ENCODE peak calls at places on chromosomes 6 and 20, in ten cellular contexts. Y, W, N, H, O, B, D, A, I and M are unnamed samples.

GRCh38 chr6:160082627-160083026 is 39.0 kb upstream of the SLC22A1 start:
- DNase-seq in N (no peak), O (no peak), Y (no peak), A (no peak), W (no peak), I (no peak), B (no peak), H (no peak), D (no peak), M (no peak)

GRCh38 chr6:51626391-51626790 is 461.0 kb downstream of the PKHD1 start:
- DNase-seq in O (no peak), Y (no peak), N (no peak), D (no peak), I (no peak), A (no peak), W (no peak), H (no peak), B (no peak), M (no peak)

GRCh38 chr6:116020738-116021137 is 40.0 kb downstream of the FRK start:
- DNase-seq in O (no peak), B (no peak), N (no peak), Y (no peak), D (no peak), W (no peak), I (no peak), H (no peak), A (no peak), M (no peak)

GRCh38 chr6:134911532-134911931 is 38.4 kb downstream of the ALDH8A1 start:
- DNase-seq in O (no peak), H (no peak), N (no peak), I (no peak), A (no peak), Y (no peak), B (no peak), W (no peak), D (no peak), M (no peak)

GRCh38 chr6:122008105-122009100 is 391.0 kb upstream of the HSF2 start:
- DNase-seq in W (no peak), N (no peak), D (no peak), H (no peak), I (no peak), A (no peak), Y (no peak), O (no peak), B (no peak), M (no peak)

GRCh38 chr6:26475823-26476729 is 18.3 kb downstream of the BTN2A1 start:
- DNase-seq in H (no peak), N (no peak), D (no peak), A (no peak), I (no peak), O (no peak), Y (no peak), B (no peak), W (no peak), M (no peak)

GRCh38 chr20:48718914-48719578 is 108.8 kb downstream of the PREX1 start:
- DNase-seq in D (no peak), N (no peak), I (no peak), O (no peak), W (peak; percentile 79), H (peak; percentile 34), B (no peak), Y (no peak), A (peak; percentile 20), M (no peak)

GRCh38 chr6:4914412-4915159 is 89.3 kb downstream of the RPP40 start:
- DNase-seq in A (no peak), B (no peak), W (no peak), O (no peak), N (no peak), H (no peak), Y (no peak), D (no peak), I (no peak), M (no peak)

GRCh38 chr6:12602342-12602741 is 114.2 kb upstream of the PHACTR1 start:
- DNase-seq in N (no peak), D (no peak), O (no peak), A (no peak), Y (no peak), I (no peak), H (no peak), B (no peak), W (no peak), M (no peak)

GRCh38 chr6:21341910-21342309 is 251.6 kb upstream of the SOX4 start:
- DNase-seq in O (no peak), A (no peak), D (no peak), Y (no peak), H (no peak), I (no peak), B (no peak), N (no peak), W (no peak), M (no peak)

GRCh38 chr20:49037962-49038387 is 8.1 kb upstream of the CSE1L start:
- DNase-seq in B (no peak), I (no peak), N (no peak), A (no peak), D (no peak), Y (no peak), H (no peak), O (no peak), W (no peak), M (peak; percentile 93)

GRCh38 chr6:130993292-130993765 is 69.7 kb downstream of the EPB41L2 start:
- DNase-seq in W (no peak), N (no peak), Y (no peak), O (no peak), H (peak; percentile 76), D (no peak), A (no peak), B (no peak), I (peak; percentile 23), M (no peak)

GRCh38 chr6:120405947-120406346 is 928.3 kb downstream of the TBC1D32 start:
- DNase-seq in Y (no peak), N (no peak), A (no peak), B (no peak), W (no peak), O (no peak), H (no peak), D (no peak), I (no peak), M (no peak)

GRCh38 chr20:59802471-59803221 is 130.8 kb downstream of the SYCP2 start:
- DNase-seq in O (no peak), W (no peak), A (no peak), I (no peak), Y (no peak), N (no peak), D (peak; percentile 33), H (no peak), B (no peak), M (no peak)

GRCh38 chr6:47102331-47102730 is 60.2 kb upstream of the ADGRF1 start:
- DNase-seq in W (no peak), O (no peak), Y (no peak), B (no peak), N (no peak), A (no peak), D (no peak), I (no peak), H (no peak), M (no peak)

GRCh38 chr6:8803181-8803760 is 367.9 kb upstream of the SLC35B3 start:
- DNase-seq in A (no peak), Y (no peak), W (no peak), O (no peak), B (no peak), D (no peak), N (no peak), H (no peak), I (no peak), M (no peak)

GRCh38 chr6:104936766-104937535 is 20.0 kb upstream of the LIN28B start:
- DNase-seq in H (no peak), I (no peak), B (no peak), O (peak; percentile 76), Y (no peak), D (no peak), A (no peak), N (no peak), W (no peak), M (no peak)

GRCh38 chr6:29945421-29945820 is 3.1 kb downstream of the HLA-A start:
- DNase-seq in D (no peak), Y (no peak), A (no peak), I (no peak), W (no peak), N (no peak), B (no peak), O (no peak), H (no peak), M (no peak)

GRCh38 chr20:8315639-8316573 is 183.8 kb downstream of the PLCB1 start:
- DNase-seq in W (no peak), H (no peak), B (no peak), N (no peak), Y (no peak), O (no peak), D (no peak), A (no peak), I (no peak), M (no peak)

GRCh38 chr6:96522469-96523009 is 933 bp downstream of the UFL1 start:
- DNase-seq in A (no peak), D (no peak), I (no peak), O (no peak), W (no peak), Y (no peak), H (peak; percentile 34), B (no peak), N (no peak), M (peak; percentile 30)

GRCh38 chr20:6708010-6708409 is 59.5 kb upstream of the BMP2 start:
- DNase-seq in I (no peak), N (no peak), H (peak; percentile 74), A (no peak), B (no peak), Y (no peak), O (peak; percentile 83), W (no peak), D (no peak), M (no peak)

GRCh38 chr6:31888281-31889258 is 8.9 kb downstream of the EHMT2 start:
- DNase-seq in I (no peak), Y (no peak), B (peak; percentile 73), N (no peak), H (peak; percentile 72), A (no peak), O (peak; percentile 87), D (no peak), W (no peak), M (no peak)

GRCh38 chr20:11091496-11091895 is 417.7 kb upstream of the JAG1 start:
- DNase-seq in N (no peak), D (no peak), A (no peak), I (no peak), W (no peak), O (no peak), Y (no peak), B (no peak), H (no peak), M (no peak)

GRCh38 chr6:170031096-170031471 is 259.8 kb downstream of the DLL1 start:
- DNase-seq in I (no peak), N (no peak), O (peak; percentile 80), H (no peak), A (no peak), B (no peak), Y (no peak), W (no peak), D (no peak), M (no peak)

GRCh38 chr6:116430860-116431259 is 30.3 kb upstream of the CALHM6 start:
- DNase-seq in A (no peak), N (no peak), B (no peak), O (no peak), H (no peak), W (no peak), D (no peak), Y (no peak), I (no peak), M (no peak)

GRCh38 chr20:21520702-21521595 is 7.1 kb upstream of the NKX2-2 start:
- DNase-seq in B (peak; percentile 37), Y (no peak), O (peak; percentile 66), A (no peak), I (no peak), N (no peak), W (no peak), D (peak; percentile 62), H (no peak), M (no peak)

GRCh38 chr6:90219168-90219985 is 77.3 kb downstream of the BACH2 start:
- DNase-seq in O (no peak), I (no peak), D (no peak), N (no peak), A (no peak), Y (peak; percentile 65), H (peak; percentile 35), W (no peak), B (no peak), M (no peak)

GRCh38 chr6:157244175-157244574 is 79.1 kb downstream of the TMEM242 start:
- DNase-seq in Y (no peak), I (no peak), H (no peak), B (no peak), O (no peak), A (no peak), D (no peak), W (no peak), N (no peak), M (no peak)